ENCODE peak calls at places on chromosomes 12 and 14, in six cellular contexts. S is Daoy, X is fibroblast of the aortic adventitia, W is activated T-helper 1 cell treated with Interleukin-2 at 50 U/mL for 16 hours, F is endothelial cell, T is BE2C. I is an unnamed sample.

GRCh38 chr12:102475355-102475754 is 5.0 kb downstream of the IGF1 start:
- DNase-seq in S (no peak), X (no peak), W (no peak), F (no peak), T (no peak), I (no peak)

GRCh38 chr12:49648722-49649032 is 25.3 kb downstream of the PRPF40B start:
- DNase-seq in S (no peak), X (no peak), W (no peak), F (no peak), T (no peak), I (no peak)

GRCh38 chr14:25108959-25109358 is 59.0 kb upstream of the STXBP6 start:
- DNase-seq in S (peak; percentile 15), X (no peak), W (no peak), F (no peak), T (peak; percentile 14), I (no peak)

GRCh38 chr14:66045572-66046021 is 440.6 kb upstream of the CCDC196 start:
- DNase-seq in S (peak; percentile 71), X (peak; percentile 88), W (no peak), F (peak; percentile 44), T (no peak), I (no peak)

GRCh38 chr14:99717682-99718013 is 33.5 kb downstream of the CYP46A1 start:
- DNase-seq in S (no peak), X (no peak), W (no peak), F (no peak), T (no peak), I (no peak)

GRCh38 chr12:26833692-26834168 is 736 bp upstream of the ITPR2 start:
- DNase-seq in S (peak; percentile 39), X (peak; percentile 23), W (no peak), F (no peak), T (no peak), I (peak; percentile 16)

GRCh38 chr14:57761800-57762199 is 104.1 kb downstream of the SLC35F4 start:
- DNase-seq in S (no peak), X (no peak), W (no peak), F (no peak), T (no peak), I (no peak)

GRCh38 chr12:47946413-47947107 is 16.8 kb upstream of the TMEM106C start:
- DNase-seq in S (peak; percentile 34), X (no peak), W (no peak), F (no peak), T (no peak), I (no peak)

GRCh38 chr12:102728506-102729242 is 188.4 kb downstream of the PAH start:
- DNase-seq in S (no peak), X (no peak), W (no peak), F (no peak), T (no peak), I (no peak)

GRCh38 chr14:68460541-68460940 is 332.3 kb downstream of the ZFP36L1 start:
- DNase-seq in S (no peak), X (peak; percentile 72), W (no peak), F (no peak), T (no peak), I (no peak)

GRCh38 chr12:29343022-29343799 is 37.8 kb downstream of the ERGIC2 start:
- DNase-seq in S (no peak), X (no peak), W (no peak), F (no peak), T (no peak), I (no peak)

GRCh38 chr12:120412421-120412820 is 25.5 kb upstream of the COX6A1 start:
- DNase-seq in S (no peak), X (peak; percentile 10), W (no peak), F (no peak), T (no peak), I (no peak)

GRCh38 chr14:93092606-93093556 is 22.8 kb downstream of the ITPK1 start:
- DNase-seq in S (no peak), X (no peak), W (no peak), F (no peak), T (no peak), I (no peak)

GRCh38 chr12:118103231-118103600 is 595 bp downstream of the VSIG10 start:
- DNase-seq in S (peak; percentile 27), X (peak; percentile 13), W (no peak), F (no peak), T (no peak), I (no peak)

GRCh38 chr12:100138048-100138907 is 4.4 kb downstream of the BLTP3B start:
- DNase-seq in S (no peak), X (peak; percentile 24), W (no peak), F (no peak), T (no peak), I (no peak)

GRCh38 chr12:49537709-49538601 is 875 bp upstream of the KCNH3 start:
- DNase-seq in S (no peak), X (no peak), W (no peak), F (no peak), T (no peak), I (no peak)

GRCh38 chr12:102955926-102956737 is 1.3 kb upstream of the ASCL1 start:
- DNase-seq in S (no peak), X (no peak), W (no peak), F (peak; percentile 36), T (peak; percentile 49), I (no peak)

GRCh38 chr12:100443434-100443833 is 30.2 kb upstream of the NR1H4 start:
- DNase-seq in S (no peak), X (no peak), W (no peak), F (no peak), T (no peak), I (no peak)

GRCh38 chr14:28375295-28375694 is 391.3 kb upstream of the FOXG1 start:
- DNase-seq in S (peak; percentile 46), X (peak; percentile 38), W (no peak), F (peak; percentile 36), T (peak; percentile 9), I (no peak)

I was measured in effector CD4-positive, alpha-beta T cell.